ENCODE peak calls at places on chromosome 1, in eight cellular contexts. Z is GM13976; B is body of pancreas; W is left ventricle myocardium inferior; V is NCI-H1105 treated with DMSO at 0.1 percent for 48 hours; Q is effector CD4-positive, alpha-beta T cell; O is H4; I is GM03348. C is an unnamed sample.

GRCh38 chr1:203045821-203046594 is 19.7 kb downstream of the PPFIA4 start:
- DNase-seq in Z (no peak), B (no peak), W (no peak), V (peak), Q (no peak), O (no peak), I (no peak), C (no peak)

GRCh38 chr1:234188454-234188792 is 184.8 kb upstream of the COA6 start:
- DNase-seq in Z (no peak), B (no peak), W (no peak), V (no peak), Q (no peak), O (peak), I (no peak), C (peak)

GRCh38 chr1:62333431-62333830 is 14.2 kb upstream of the KANK4 start:
- DNase-seq in Z (no peak), B (no peak), W (no peak), V (no peak), Q (no peak), O (no peak), I (no peak), C (no peak)

GRCh38 chr1:161720341-161720887 is 930 bp upstream of the FCRLB start:
- DNase-seq in Z (no peak), B (no peak), W (no peak), V (no peak), Q (no peak), O (no peak), I (no peak), C (no peak)

GRCh38 chr1:235817101-235817725 is 49.5 kb downstream of the LYST start:
- DNase-seq in Z (no peak), B (no peak), W (no peak), V (no peak), Q (no peak), O (no peak), I (no peak), C (no peak)

GRCh38 chr1:165290143-165290542 is 66.4 kb downstream of the LMX1A start:
- DNase-seq in Z (no peak), B (no peak), W (no peak), V (no peak), Q (no peak), O (peak), I (peak), C (no peak)

GRCh38 chr1:14855278-14855677 is 256.8 kb downstream of the KAZN start:
- DNase-seq in Z (no peak), B (no peak), W (no peak), V (no peak), Q (no peak), O (no peak), I (no peak), C (no peak)

GRCh38 chr1:65170511-65171142 is 22.6 kb downstream of the AK4 start:
- DNase-seq in Z (no peak), B (peak), W (peak), V (no peak), Q (no peak), O (no peak), I (peak), C (no peak)

GRCh38 chr1:54716299-54717047 is 812 bp downstream of the TTC4 start:
- DNase-seq in Z (no peak), B (no peak), W (no peak), V (no peak), Q (no peak), O (no peak), I (peak), C (no peak)

GRCh38 chr1:59013276-59013927 is 229.6 kb upstream of the JUN start:
- DNase-seq in Z (peak), B (peak), W (peak), V (no peak), Q (no peak), O (peak), I (peak), C (peak)